ENCODE peak calls at places on chromosomes 2 and 18, in seven cellular contexts. V is stomach; A is A549; N is hepatocyte; E is CD4-positive, alpha-beta memory T cell; D is lower lobe of right lung; R is endothelial cell of umbilical vein. H is an unnamed sample.

GRCh38 chr2:130370490-130370889 is 14.6 kb downstream of the PTPN18 start:
- DNase-seq in V (no peak), A (no peak), N (no peak), E (peak; percentile 55), D (no peak), R (no peak), H (no peak)

GRCh38 chr2:144126302-144126701 is 393.6 kb downstream of the ZEB2 start:
- DNase-seq in V (no peak), A (no peak), N (no peak), E (no peak), D (no peak), R (no peak), H (no peak)

GRCh38 chr2:99729104-99729503 is 239.3 kb upstream of the REV1 start:
- DNase-seq in V (no peak), A (no peak), N (no peak), E (no peak), D (no peak), R (no peak), H (no peak)

GRCh38 chr2:100640329-100641114 is 77.7 kb downstream of the PDCL3 start:
- DNase-seq in V (no peak), A (no peak), N (no peak), E (no peak), D (no peak), R (no peak), H (no peak)

GRCh38 chr2:68266655-68267054 is 14.3 kb upstream of the PPP3R1 start:
- DNase-seq in V (no peak), A (no peak), N (no peak), E (no peak), D (no peak), R (no peak), H (no peak)

GRCh38 chr2:215960825-215961224 is 52.5 kb downstream of the MREG start:
- DNase-seq in V (no peak), A (no peak), N (no peak), E (no peak), D (no peak), R (no peak), H (no peak)

GRCh38 chr18:13216092-13216582 is 2.4 kb upstream of the LDLRAD4 start:
- DNase-seq in V (peak; percentile 81), A (peak; percentile 71), N (peak; percentile 84), E (peak; percentile 55), D (peak; percentile 72), R (peak; percentile 81), H (peak; percentile 43)

GRCh38 chr2:150605664-150606063 is 118.2 kb upstream of the RND3 start:
- DNase-seq in V (no peak), A (no peak), N (no peak), E (no peak), D (no peak), R (no peak), H (no peak)

GRCh38 chr2:26068602-26069298 is 34.9 kb downstream of the RAB10 start:
- DNase-seq in V (no peak), A (peak; percentile 81), N (peak; percentile 36), E (peak; percentile 44), D (no peak), R (peak; percentile 86), H (peak; percentile 13)

GRCh38 chr2:101124684-101125366 is 26.4 kb downstream of the TBC1D8 start:
- DNase-seq in V (peak; percentile 78), A (peak; percentile 98), N (peak; percentile 81), E (no peak), D (peak; percentile 59), R (peak; percentile 98), H (no peak)

GRCh38 chr2:197311521-197312033 is 997 bp upstream of the ANKRD44 start:
- DNase-seq in V (no peak), A (no peak), N (no peak), E (no peak), D (no peak), R (no peak), H (no peak)

GRCh38 chr2:226733927-226734564 is 65.6 kb downstream of the IRS1 start:
- DNase-seq in V (no peak), A (no peak), N (no peak), E (no peak), D (no peak), R (no peak), H (no peak)

GRCh38 chr2:8481463-8482009 is 200.3 kb upstream of the ID2 start:
- DNase-seq in V (no peak), A (no peak), N (no peak), E (peak; percentile 45), D (no peak), R (no peak), H (no peak)

DNA sequence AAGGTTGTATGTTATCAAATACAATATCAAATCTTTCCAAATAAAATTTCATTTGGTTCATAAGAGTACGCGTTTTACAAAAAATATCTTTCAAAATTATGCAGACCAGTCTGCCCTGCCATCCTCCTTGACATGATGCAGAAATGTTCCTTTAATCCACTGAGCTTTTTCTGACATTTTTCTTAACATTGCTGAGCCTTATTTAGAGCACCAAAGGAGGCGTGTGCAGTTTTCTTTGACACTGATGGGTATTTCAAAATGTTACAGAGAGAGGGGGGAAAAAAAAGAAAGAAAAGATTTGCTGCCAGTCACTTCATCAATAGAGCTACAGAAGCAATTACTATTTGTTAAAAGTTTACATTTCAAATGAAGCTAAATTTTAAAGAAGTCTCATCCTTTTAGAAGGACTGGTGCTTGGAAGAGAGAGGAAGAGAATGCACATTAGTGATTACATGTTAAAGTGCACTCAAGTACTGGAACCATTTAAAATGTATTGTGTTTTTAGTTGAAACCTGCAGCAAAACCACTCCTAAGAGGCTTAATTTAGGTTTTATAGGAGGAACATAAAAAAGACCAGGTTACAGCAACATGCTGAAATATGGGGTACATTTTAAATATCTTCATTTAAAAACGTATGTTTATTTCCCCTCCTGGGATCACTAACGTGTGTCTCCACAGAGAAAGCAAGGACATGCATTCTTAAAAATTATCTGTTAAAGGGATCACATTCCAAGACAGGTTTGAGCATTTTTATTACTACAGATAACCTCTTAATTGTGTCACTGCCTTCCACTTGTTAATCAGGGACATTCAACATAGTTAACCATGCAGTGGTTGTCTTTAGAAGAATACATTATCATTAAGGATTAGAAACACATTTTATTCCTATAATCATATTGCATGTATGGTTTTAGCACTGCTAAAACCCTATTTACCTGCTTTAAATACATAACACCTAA is 258.4 kb downstream of the MEIS1 start:
- DNase-seq in V (no peak), A (no peak), N (no peak), E (no peak), D (no peak), R (no peak), H (no peak)
- H3K4me1 ChIP-seq in V (peaks cover 14% of the 10 kb centered on the region), A (no peaks in the 10 kb centered on the region), N (peaks cover 9% of the 10 kb centered on the region), E (no peaks in the 10 kb centered on the region), D (no peaks in the 10 kb centered on the region), R (no peaks in the 10 kb centered on the region), H (no peaks in the 10 kb centered on the region)

DNA sequence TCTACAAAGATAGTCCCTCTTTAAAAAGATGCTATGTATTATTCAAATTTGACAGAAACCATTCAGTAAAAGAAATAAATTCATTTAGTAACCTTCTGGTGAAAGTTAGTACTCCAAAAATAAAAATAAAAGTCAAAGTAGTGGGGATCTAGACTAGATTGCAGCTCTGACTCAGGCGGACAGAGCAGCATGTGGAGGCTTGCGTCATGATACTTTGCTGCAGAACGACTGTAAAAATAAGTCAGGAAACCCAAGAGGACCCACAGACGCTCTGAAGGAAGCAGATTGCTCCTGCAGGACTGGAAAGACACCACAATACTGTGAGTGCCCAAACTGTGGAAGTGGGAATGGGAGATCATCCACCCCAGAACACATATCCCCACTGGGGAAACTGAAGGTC is 301.9 kb downstream of the RIT2 start:
- DNase-seq in V (no peak), A (no peak), N (no peak), E (no peak), D (no peak), R (no peak), H (no peak)
- H3K4me1 ChIP-seq in V (no peaks in the 10 kb centered on the region), A (no peaks in the 10 kb centered on the region), N (no peaks in the 10 kb centered on the region), E (no peaks in the 10 kb centered on the region), D (no peaks in the 10 kb centered on the region), R (no peaks in the 10 kb centered on the region), H (no peaks in the 10 kb centered on the region)

DNA sequence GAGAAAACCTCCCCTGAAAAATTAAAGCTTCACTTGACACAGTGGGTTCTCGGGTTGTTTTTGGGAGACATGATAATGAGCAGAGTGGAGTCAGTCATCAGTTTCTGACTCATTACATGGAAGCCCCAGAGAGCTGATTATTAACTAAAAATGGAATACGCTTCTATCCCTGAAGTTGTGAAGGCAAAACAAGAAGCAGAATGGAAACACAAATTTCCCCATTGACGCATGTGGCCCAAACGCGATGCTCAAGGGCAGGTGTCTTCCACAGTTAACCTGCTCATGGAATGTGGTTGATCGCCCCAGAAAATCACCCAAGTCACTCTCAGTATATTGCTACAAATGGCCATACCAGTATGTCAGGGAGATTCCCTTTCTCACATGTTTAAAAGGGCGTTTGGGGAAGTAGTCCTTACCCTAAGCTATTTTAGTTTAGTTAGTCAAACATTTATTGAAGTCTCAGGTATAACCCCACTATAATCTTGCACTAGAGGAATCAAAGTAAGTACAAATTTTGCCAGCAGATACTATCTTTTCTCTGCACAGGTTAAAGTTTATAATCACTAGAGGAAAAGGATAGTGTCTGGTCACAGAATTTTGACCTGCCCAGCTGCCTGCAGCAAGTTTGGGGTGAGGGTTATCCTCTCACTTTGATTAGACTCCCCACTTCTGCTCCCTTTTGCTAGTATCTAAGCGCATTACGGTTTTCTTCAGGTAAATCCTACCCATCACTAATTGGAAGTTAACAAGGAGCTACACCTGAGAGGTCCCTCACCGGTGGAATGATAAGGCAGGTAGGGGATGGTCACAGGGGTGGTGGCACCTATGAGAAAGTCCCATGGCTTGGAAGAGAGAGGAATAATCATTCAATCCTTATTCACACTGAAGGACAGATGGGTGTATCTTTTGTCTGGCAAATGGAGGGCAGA is 7.8 kb downstream of the BCL2 start:
- DNase-seq in V (no peak), A (no peak), N (no peak), E (no peak), D (no peak), R (no peak), H (no peak)
- H3K4me1 ChIP-seq in V (peaks cover 55% of the 10 kb centered on the region), A (no peaks in the 10 kb centered on the region), N (peaks cover 8% of the 10 kb centered on the region), E (peaks cover 93% of the 10 kb centered on the region), D (peaks cover 8% of the 10 kb centered on the region), R (peaks cover 4% of the 10 kb centered on the region), H (no peaks in the 10 kb centered on the region)

DNA sequence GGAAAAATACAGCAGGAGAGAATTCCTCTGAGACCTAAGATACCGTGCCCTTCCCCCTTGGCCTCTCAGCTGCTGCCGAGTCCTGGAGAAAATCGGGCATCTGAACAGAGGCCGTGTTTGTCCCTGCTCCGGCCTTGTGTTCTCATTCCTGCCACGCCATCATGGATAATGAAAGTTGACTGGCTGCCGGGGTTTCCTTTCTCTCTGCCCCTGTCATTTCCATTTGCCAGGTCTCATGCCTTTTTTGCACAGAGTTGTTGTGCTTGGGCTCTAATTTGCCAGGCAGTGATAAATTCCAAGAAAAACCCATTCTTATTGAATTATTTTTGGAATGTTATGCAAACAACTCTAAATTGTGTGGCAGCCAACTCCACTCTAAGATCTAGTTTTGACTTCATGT is 496.9 kb upstream of the TNP1 start:
- DNase-seq in V (no peak), A (no peak), N (no peak), E (no peak), D (no peak), R (no peak), H (no peak)
- H3K4me1 ChIP-seq in V (peaks cover 38% of the 10 kb centered on the region), A (peaks cover 24% of the 10 kb centered on the region), N (peaks cover 14% of the 10 kb centered on the region), E (no peaks in the 10 kb centered on the region), D (peaks cover 27% of the 10 kb centered on the region), R (no peaks in the 10 kb centered on the region), H (peaks cover 2% of the 10 kb centered on the region)

GRCh38 chr18:48947102-48947501 is 3.7 kb downstream of the SMAD7 start:
- DNase-seq in V (no peak), A (no peak), N (no peak), E (no peak), D (no peak), R (peak; percentile 26), H (no peak)
- H3K4me1 ChIP-seq in V (peaks cover 68% of the 10 kb centered on the region), A (peaks cover 43% of the 10 kb centered on the region), N (peaks cover 48% of the 10 kb centered on the region), E (peaks cover 74% of the 10 kb centered on the region), D (peaks cover 59% of the 10 kb centered on the region), R (peaks cover 61% of the 10 kb centered on the region), H (peaks cover 12% of the 10 kb centered on the region)

GRCh38 chr2:240510513-240511210 is 47.1 kb downstream of the ANKMY1 start:
- DNase-seq in V (no peak), A (no peak), N (no peak), E (no peak), D (no peak), R (no peak), H (no peak)
- H3K4me1 ChIP-seq in V (no peaks in the 10 kb centered on the region), A (no peaks in the 10 kb centered on the region), N (no peaks in the 10 kb centered on the region), E (peaks cover 13% of the 10 kb centered on the region), D (no peaks in the 10 kb centered on the region), R (no peaks in the 10 kb centered on the region), H (peaks cover 3% of the 10 kb centered on the region)

H was measured in NT2/D1.